ENCODE peak calls at places on chromosomes 5 and 9, in six cellular contexts. C is AG04449, J is AG10803, O is DND-41, E is left lung, N is fibroblast of pulmonary artery. G is an unnamed sample.

GRCh38 chr5:180869587-180869986 is 8.5 kb upstream of the ZFP62 start:
- DNase-seq in C (no peak), J (no peak), O (no peak), E (no peak), N (no peak), G (no peak)

GRCh38 chr9:109098221-109098959 is 21.4 kb downstream of the TMEM245 start:
- DNase-seq in C (no peak), J (peak; percentile 93), O (no peak), E (no peak), N (peak; percentile 93), G (no peak)

GRCh38 chr9:37262410-37262809 is 142.0 kb downstream of the ZCCHC7 start:
- DNase-seq in C (no peak), J (peak; percentile 8), O (no peak), E (no peak), N (peak; percentile 63), G (no peak)

GRCh38 chr9:88590558-88591146 is 55.7 kb downstream of the NXNL2 start:
- DNase-seq in C (no peak), J (no peak), O (no peak), E (no peak), N (no peak), G (no peak)

GRCh38 chr9:133968428-133968827 is 23.7 kb downstream of the VAV2 start:
- DNase-seq in C (no peak), J (no peak), O (no peak), E (peak; percentile 71), N (no peak), G (no peak)

GRCh38 chr5:134125195-134126015 is 10.9 kb downstream of the TCF7 start:
- DNase-seq in C (peak; percentile 71), J (peak; percentile 95), O (no peak), E (peak; percentile 43), N (peak; percentile 50), G (peak; percentile 23)

GRCh38 chr5:122173484-122174191 is 44.3 kb downstream of the ZNF474 start:
- DNase-seq in C (no peak), J (no peak), O (peak; percentile 26), E (no peak), N (no peak), G (no peak)

GRCh38 chr5:142508630-142509425 is 177.1 kb downstream of the FGF1 start:
- DNase-seq in C (no peak), J (no peak), O (no peak), E (no peak), N (no peak), G (no peak)

GRCh38 chr9:29393064-29393463 is 1819.8 kb upstream of the C9orf72 start:
- DNase-seq in C (no peak), J (no peak), O (no peak), E (no peak), N (peak; percentile 50), G (no peak)

GRCh38 chr5:59275537-59276276 is 617.8 kb downstream of the PDE4D start:
- DNase-seq in C (no peak), J (peak; percentile 4), O (no peak), E (no peak), N (peak; percentile 66), G (peak; percentile 12)

GRCh38 chr5:149727336-149728035 is 2.6 kb upstream of the PPARGC1B start:
- DNase-seq in C (no peak), J (no peak), O (no peak), E (no peak), N (no peak), G (no peak)

DNA sequence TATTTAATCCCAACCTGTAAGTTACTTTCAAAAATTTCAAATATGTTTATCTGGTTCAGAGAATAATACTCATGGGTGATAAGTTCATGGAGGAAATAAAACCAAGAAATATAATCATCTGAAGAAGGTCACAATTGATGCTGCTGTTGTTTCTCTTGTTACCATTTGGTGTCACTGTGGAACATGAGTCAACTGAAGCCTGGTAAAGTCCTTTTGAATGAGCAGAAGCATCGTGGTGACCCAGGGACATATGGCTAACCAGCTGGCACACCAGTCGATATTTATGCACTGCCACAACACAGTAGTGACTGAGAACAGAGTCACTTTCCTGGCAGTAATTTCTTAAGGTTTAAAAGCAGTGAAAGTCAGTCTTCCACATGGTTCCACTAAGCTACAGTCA is 612.9 kb upstream of the TLE4 start:
- DNase-seq in C (no peak), J (no peak), O (no peak), E (no peak), N (no peak), G (no peak)
- TF ChIP-seq CTCF in C (no peak), J (no peak), O (peak; percentile 35), E (no peak), N (peak; percentile 11), G (no peak)

GRCh38 chr9:124394167-124394566 is 21.1 kb downstream of the PSMB7 start:
- DNase-seq in C (no peak), J (no peak), O (no peak), E (no peak), N (no peak), G (no peak)

GRCh38 chr9:124395826-124396225 is 19.4 kb downstream of the PSMB7 start:
- DNase-seq in C (no peak), J (no peak), O (no peak), E (no peak), N (no peak), G (no peak)

GRCh38 chr9:124392855-124393460 is 22.3 kb downstream of the PSMB7 start:
- DNase-seq in C (peak; percentile 63), J (peak; percentile 83), O (no peak), E (no peak), N (peak; percentile 69), G (peak; percentile 44)

GRCh38 chr9:124392254-124392653 is 23.0 kb downstream of the PSMB7 start:
- DNase-seq in C (no peak), J (no peak), O (no peak), E (peak; percentile 87), N (no peak), G (no peak)

GRCh38 chr9:124394596-124394995 is 20.6 kb downstream of the PSMB7 start:
- DNase-seq in C (no peak), J (no peak), O (no peak), E (no peak), N (no peak), G (no peak)
- TF ChIP-seq CTCF in C (no peak), J (peak; percentile 45), O (peak; percentile 13), E (no peak), N (no peak), G (no peak)

GRCh38 chr5:94157704-94158608 is 416.6 kb upstream of the POU5F2 start:
- DNase-seq in C (no peak), J (no peak), O (no peak), E (no peak), N (no peak), G (no peak)
- TF ChIP-seq CTCF in C (no peak), J (peak; percentile 4), O (no peak), E (no peak), N (no peak), G (no peak)

GRCh38 chr9:130424781-130425310 is 19.9 kb upstream of the ASS1 start:
- DNase-seq in C (no peak), J (no peak), O (no peak), E (no peak), N (no peak), G (no peak)

GRCh38 chr9:130426883-130427282 is 17.9 kb upstream of the ASS1 start:
- DNase-seq in C (no peak), J (peak; percentile 68), O (no peak), E (no peak), N (peak; percentile 43), G (peak; percentile 47)

GRCh38 chr9:130427326-130427725 is 17.4 kb upstream of the ASS1 start:
- DNase-seq in C (no peak), J (no peak), O (no peak), E (no peak), N (no peak), G (no peak)

GRCh38 chr9:130425741-130426466 is 18.9 kb upstream of the ASS1 start:
- DNase-seq in C (no peak), J (no peak), O (peak; percentile 15), E (no peak), N (no peak), G (no peak)

GRCh38 chr9:130426467-130426773 is 18.3 kb upstream of the ASS1 start:
- DNase-seq in C (no peak), J (no peak), O (no peak), E (no peak), N (no peak), G (no peak)
- TF ChIP-seq CTCF in C (no peak), J (no peak), O (no peak), E (no peak), N (no peak), G (no peak)

GRCh38 chr5:78799254-78800017 is 150.9 kb upstream of the LHFPL2 start:
- DNase-seq in C (no peak), J (peak; percentile 72), O (no peak), E (no peak), N (peak; percentile 40), G (no peak)
- TF ChIP-seq CTCF in C (peak; percentile 22), J (peak; percentile 48), O (no peak), E (no peak), N (peak; percentile 22), G (no peak)